ENCODE peak calls at places on chromosomes 7 and 10, in six cellular contexts. One of them, this sample, is unnamed.

GRCh38 chr10:61974611-61975010 is 73.1 kb downstream of the ARID5B start:
- DNase-seq in coronary artery: no peak
- DNase-seq in suprapubic skin: no peak
- DNase-seq in AG09309: no peak
- DNase-seq in fibroblast of pulmonary artery: peak
- DNase-seq in Caco-2: no peak
- DNase-seq in this sample: peak

GRCh38 chr7:116089293-116089692 is 58.7 kb upstream of the TFEC start:
- DNase-seq in coronary artery: no peak
- DNase-seq in suprapubic skin: no peak
- DNase-seq in AG09309: no peak
- DNase-seq in fibroblast of pulmonary artery: no peak
- DNase-seq in Caco-2: no peak
- DNase-seq in this sample: peak

GRCh38 chr10:97596101-97597055 is 6.9 kb downstream of the C10orf62 start:
- DNase-seq in coronary artery: peak
- DNase-seq in suprapubic skin: no peak
- DNase-seq in AG09309: peak
- DNase-seq in fibroblast of pulmonary artery: peak
- DNase-seq in Caco-2: no peak
- DNase-seq in this sample: peak

GRCh38 chr10:8628351-8628750 is 573.9 kb downstream of the GATA3 start:
- DNase-seq in coronary artery: no peak
- DNase-seq in suprapubic skin: peak
- DNase-seq in AG09309: no peak
- DNase-seq in fibroblast of pulmonary artery: no peak
- DNase-seq in Caco-2: no peak
- DNase-seq in this sample: no peak

GRCh38 chr10:43573250-43574034 is 974 bp downstream of the ZNF239 start:
- DNase-seq in coronary artery: no peak
- DNase-seq in suprapubic skin: no peak
- DNase-seq in AG09309: no peak
- DNase-seq in fibroblast of pulmonary artery: no peak
- DNase-seq in Caco-2: no peak
- DNase-seq in this sample: peak

GRCh38 chr10:45468110-45468509 is 94.1 kb downstream of the ALOX5 start:
- DNase-seq in coronary artery: no peak
- DNase-seq in suprapubic skin: no peak
- DNase-seq in AG09309: no peak
- DNase-seq in fibroblast of pulmonary artery: no peak
- DNase-seq in Caco-2: no peak
- DNase-seq in this sample: no peak

GRCh38 chr10:90650858-90651257 is 207.0 kb downstream of the HTR7 start:
- DNase-seq in coronary artery: no peak
- DNase-seq in suprapubic skin: no peak
- DNase-seq in AG09309: no peak
- DNase-seq in fibroblast of pulmonary artery: no peak
- DNase-seq in Caco-2: no peak
- DNase-seq in this sample: no peak

GRCh38 chr10:18473424-18474110 is 177.8 kb downstream of the NSUN6 start:
- DNase-seq in coronary artery: no peak
- DNase-seq in suprapubic skin: no peak
- DNase-seq in AG09309: no peak
- DNase-seq in fibroblast of pulmonary artery: peak
- DNase-seq in Caco-2: no peak
- DNase-seq in this sample: peak

GRCh38 chr10:132107211-132107946 is 41.6 kb downstream of the JAKMIP3 start:
- DNase-seq in coronary artery: peak
- DNase-seq in suprapubic skin: no peak
- DNase-seq in AG09309: no peak
- DNase-seq in fibroblast of pulmonary artery: no peak
- DNase-seq in Caco-2: peak
- DNase-seq in this sample: no peak

GRCh38 chr10:79377557-79378382 is 30.5 kb downstream of the PPIF start:
- DNase-seq in coronary artery: peak
- DNase-seq in suprapubic skin: no peak
- DNase-seq in AG09309: no peak
- DNase-seq in fibroblast of pulmonary artery: no peak
- DNase-seq in Caco-2: no peak
- DNase-seq in this sample: no peak

GRCh38 chr10:113126506-113127192 is 176.6 kb downstream of the TCF7L2 start:
- DNase-seq in coronary artery: no peak
- DNase-seq in suprapubic skin: no peak
- DNase-seq in AG09309: no peak
- DNase-seq in fibroblast of pulmonary artery: peak
- DNase-seq in Caco-2: no peak
- DNase-seq in this sample: peak

GRCh38 chr10:102779680-102780079 is 35.9 kb downstream of the WBP1L start:
- DNase-seq in coronary artery: no peak
- DNase-seq in suprapubic skin: no peak
- DNase-seq in AG09309: no peak
- DNase-seq in fibroblast of pulmonary artery: peak
- DNase-seq in Caco-2: no peak
- DNase-seq in this sample: no peak

GRCh38 chr7:22586806-22587180 is 86.8 kb upstream of the STEAP1B start:
- DNase-seq in coronary artery: no peak
- DNase-seq in suprapubic skin: no peak
- DNase-seq in AG09309: no peak
- DNase-seq in fibroblast of pulmonary artery: peak
- DNase-seq in Caco-2: peak
- DNase-seq in this sample: peak

GRCh38 chr10:96532523-96532922 is 18.8 kb upstream of the TLL2 start:
- DNase-seq in coronary artery: no peak
- DNase-seq in suprapubic skin: no peak
- DNase-seq in AG09309: no peak
- DNase-seq in fibroblast of pulmonary artery: peak
- DNase-seq in Caco-2: no peak
- DNase-seq in this sample: no peak

GRCh38 chr7:40493609-40494041 is 358.8 kb downstream of the SUGCT start:
- DNase-seq in coronary artery: no peak
- DNase-seq in suprapubic skin: no peak
- DNase-seq in AG09309: no peak
- DNase-seq in fibroblast of pulmonary artery: no peak
- DNase-seq in Caco-2: no peak
- DNase-seq in this sample: peak

GRCh38 chr7:50409856-50410468 is 40.2 kb downstream of the FIGNL1 start:
- DNase-seq in coronary artery: no peak
- DNase-seq in suprapubic skin: no peak
- DNase-seq in AG09309: no peak
- DNase-seq in fibroblast of pulmonary artery: no peak
- DNase-seq in Caco-2: no peak
- DNase-seq in this sample: no peak

GRCh38 chr7:132009778-132010177 is 453.4 kb upstream of the PODXL start:
- DNase-seq in coronary artery: no peak
- DNase-seq in suprapubic skin: no peak
- DNase-seq in AG09309: no peak
- DNase-seq in fibroblast of pulmonary artery: peak
- DNase-seq in Caco-2: no peak
- DNase-seq in this sample: peak

GRCh38 chr7:294440-295154 is 4.6 kb downstream of the FOXL3 start:
- DNase-seq in coronary artery: no peak
- DNase-seq in suprapubic skin: peak
- DNase-seq in AG09309: no peak
- DNase-seq in fibroblast of pulmonary artery: no peak
- DNase-seq in Caco-2: peak
- DNase-seq in this sample: no peak

GRCh38 chr10:93208717-93209464 is 135.2 kb downstream of the CYP26A1 start:
- DNase-seq in coronary artery: no peak
- DNase-seq in suprapubic skin: no peak
- DNase-seq in AG09309: no peak
- DNase-seq in fibroblast of pulmonary artery: peak
- DNase-seq in Caco-2: no peak
- DNase-seq in this sample: no peak

GRCh38 chr7:109126404-109127050 is 556.9 kb downstream of the DNAJB9 start:
- DNase-seq in coronary artery: no peak
- DNase-seq in suprapubic skin: no peak
- DNase-seq in AG09309: no peak
- DNase-seq in fibroblast of pulmonary artery: peak
- DNase-seq in Caco-2: no peak
- DNase-seq in this sample: peak

GRCh38 chr7:120190566-120190965 is 82.4 kb upstream of the KCND2 start:
- DNase-seq in coronary artery: no peak
- DNase-seq in suprapubic skin: no peak
- DNase-seq in AG09309: no peak
- DNase-seq in fibroblast of pulmonary artery: no peak
- DNase-seq in Caco-2: no peak
- DNase-seq in this sample: no peak

GRCh38 chr7:106067678-106068077 is 44.4 kb downstream of the SYPL1 start:
- DNase-seq in coronary artery: no peak
- DNase-seq in suprapubic skin: no peak
- DNase-seq in AG09309: no peak
- DNase-seq in fibroblast of pulmonary artery: no peak
- DNase-seq in Caco-2: no peak
- DNase-seq in this sample: no peak

GRCh38 chr10:114810926-114811325 is 10.7 kb upstream of the FHIP2A start:
- DNase-seq in coronary artery: no peak
- DNase-seq in suprapubic skin: no peak
- DNase-seq in AG09309: no peak
- DNase-seq in fibroblast of pulmonary artery: no peak
- DNase-seq in Caco-2: no peak
- DNase-seq in this sample: no peak

GRCh38 chr10:1559311-1559710 is 178.0 kb downstream of the ADARB2 start:
- DNase-seq in coronary artery: no peak
- DNase-seq in suprapubic skin: peak
- DNase-seq in AG09309: no peak
- DNase-seq in fibroblast of pulmonary artery: no peak
- DNase-seq in Caco-2: no peak
- DNase-seq in this sample: no peak

GRCh38 chr10:78470267-78471103 is 436.8 kb downstream of the RPS24 start:
- DNase-seq in coronary artery: no peak
- DNase-seq in suprapubic skin: no peak
- DNase-seq in AG09309: no peak
- DNase-seq in fibroblast of pulmonary artery: no peak
- DNase-seq in Caco-2: no peak
- DNase-seq in this sample: no peak

GRCh38 chr10:76430330-76430729 is 998.9 kb downstream of the LRMDA start:
- DNase-seq in coronary artery: no peak
- DNase-seq in suprapubic skin: no peak
- DNase-seq in AG09309: no peak
- DNase-seq in fibroblast of pulmonary artery: no peak
- DNase-seq in Caco-2: no peak
- DNase-seq in this sample: no peak

GRCh38 chr10:76429331-76429625 is 997.9 kb downstream of the LRMDA start:
- DNase-seq in coronary artery: no peak
- DNase-seq in suprapubic skin: no peak
- DNase-seq in AG09309: no peak
- DNase-seq in fibroblast of pulmonary artery: no peak
- DNase-seq in Caco-2: no peak
- DNase-seq in this sample: no peak

GRCh38 chr10:76429642-76430041 is 998.2 kb downstream of the LRMDA start:
- DNase-seq in coronary artery: no peak
- DNase-seq in suprapubic skin: no peak
- DNase-seq in AG09309: no peak
- DNase-seq in fibroblast of pulmonary artery: no peak
- DNase-seq in Caco-2: no peak
- DNase-seq in this sample: no peak

GRCh38 chr10:76432274-76433012 is 1001.0 kb downstream of the LRMDA start:
- DNase-seq in coronary artery: peak
- DNase-seq in suprapubic skin: peak
- DNase-seq in AG09309: no peak
- DNase-seq in fibroblast of pulmonary artery: peak
- DNase-seq in Caco-2: no peak
- DNase-seq in this sample: peak

DNA sequence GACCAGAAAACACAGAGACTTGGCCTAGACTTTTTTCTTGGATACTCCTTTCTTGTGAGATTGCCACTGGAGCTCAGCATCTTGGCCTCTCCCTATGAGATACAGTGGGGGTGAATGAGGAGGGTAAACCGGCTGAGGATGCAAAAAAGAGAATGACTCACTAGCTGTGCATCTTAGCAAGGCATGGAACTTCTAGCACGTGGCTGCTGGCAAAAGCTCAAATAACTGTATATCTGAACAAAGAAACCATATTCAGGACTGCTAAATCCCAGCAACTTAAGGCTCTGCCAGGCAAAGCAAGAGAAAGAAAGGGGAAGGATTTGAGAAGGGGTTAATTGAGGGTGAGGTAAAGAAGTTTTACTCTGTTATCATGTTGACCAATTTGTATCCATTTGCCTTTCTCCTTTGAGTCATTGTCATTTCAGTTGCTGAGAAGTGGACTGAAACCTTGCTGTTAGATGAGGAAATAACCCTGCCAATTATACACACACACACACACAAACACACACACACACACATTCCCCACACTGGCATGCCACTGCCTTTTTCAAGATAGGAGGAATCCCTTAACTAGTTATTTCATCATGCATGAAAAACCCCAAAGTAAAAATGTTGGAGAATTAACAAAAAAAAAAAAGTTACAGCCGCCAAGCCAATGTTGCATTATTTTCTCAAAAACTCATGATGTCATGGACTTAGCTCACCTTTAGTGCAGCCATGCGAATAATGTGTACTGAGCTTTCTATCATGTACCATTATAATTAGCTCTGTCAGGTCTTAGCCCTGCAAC is 997.3 kb downstream of the LRMDA start:
- DNase-seq in coronary artery: no peak
- DNase-seq in suprapubic skin: no peak
- DNase-seq in AG09309: peak
- DNase-seq in fibroblast of pulmonary artery: peak
- DNase-seq in Caco-2: no peak
- DNase-seq in this sample: peak
- H3K4me3 ChIP-seq in coronary artery: no peak
- H3K4me3 ChIP-seq in suprapubic skin: no peak
- H3K4me3 ChIP-seq in AG09309: no peak
- H3K4me3 ChIP-seq in fibroblast of pulmonary artery: no peak
- H3K4me3 ChIP-seq in Caco-2: no peak
- H3K4me3 ChIP-seq in this sample: no peak

DNA sequence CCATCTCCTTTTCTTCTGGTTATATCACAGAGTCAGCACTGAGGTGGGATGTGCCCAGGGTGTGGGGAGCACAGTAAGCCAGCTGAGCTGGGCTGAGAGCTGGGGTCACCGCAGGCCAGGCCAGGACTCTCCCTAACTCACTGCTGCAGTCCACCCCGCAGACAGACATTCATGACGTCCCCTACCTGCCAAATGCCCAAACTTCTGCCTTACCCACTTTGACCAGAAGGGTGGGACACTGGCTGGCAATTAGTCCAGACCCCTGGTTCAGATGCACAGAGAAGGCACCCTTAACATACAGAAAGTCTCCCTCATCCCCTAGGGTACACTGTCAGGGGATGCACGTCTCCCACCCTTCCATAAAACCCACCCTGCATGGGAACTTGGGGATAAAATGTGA is 2.1 kb downstream of the DRGX start:
- DNase-seq in coronary artery: peak
- DNase-seq in suprapubic skin: no peak
- DNase-seq in AG09309: no peak
- DNase-seq in fibroblast of pulmonary artery: no peak
- DNase-seq in Caco-2: no peak
- DNase-seq in this sample: no peak
- TF ChIP-seq CTCF in coronary artery: no peak
- TF ChIP-seq CTCF in suprapubic skin: no peak
- TF ChIP-seq CTCF in AG09309: no peak
- TF ChIP-seq CTCF in fibroblast of pulmonary artery: no peak
- TF ChIP-seq CTCF in Caco-2: peak
- TF ChIP-seq CTCF in this sample: peak

GRCh38 chr10:110500515-110500905 is 2.8 kb downstream of the DUSP5 start:
- DNase-seq in coronary artery: no peak
- DNase-seq in suprapubic skin: no peak
- DNase-seq in AG09309: no peak
- DNase-seq in fibroblast of pulmonary artery: peak
- DNase-seq in Caco-2: no peak
- DNase-seq in this sample: peak
- H3K4me3 ChIP-seq in coronary artery: peak
- H3K4me3 ChIP-seq in suprapubic skin: no peak
- H3K4me3 ChIP-seq in AG09309: peak
- H3K4me3 ChIP-seq in fibroblast of pulmonary artery: peak
- H3K4me3 ChIP-seq in Caco-2: no peak
- H3K4me3 ChIP-seq in this sample: peak

GRCh38 chr7:1424041-1424440 is 35.2 kb downstream of the MICALL2 start:
- DNase-seq in coronary artery: no peak
- DNase-seq in suprapubic skin: no peak
- DNase-seq in AG09309: no peak
- DNase-seq in fibroblast of pulmonary artery: no peak
- DNase-seq in Caco-2: no peak
- DNase-seq in this sample: no peak
- TF ChIP-seq CTCF in coronary artery: no peak
- TF ChIP-seq CTCF in suprapubic skin: no peak
- TF ChIP-seq CTCF in AG09309: no peak
- TF ChIP-seq CTCF in fibroblast of pulmonary artery: no peak
- TF ChIP-seq CTCF in Caco-2: no peak
- TF ChIP-seq CTCF in this sample: no peak